ENCODE peak calls at places on chromosomes 7 and 10, in four cellular contexts. B is PC-3, L is HCT116, G is neural progenitor cell. D is an unnamed sample.

GRCh38 chr10:130812381-130813148 is 499.0 kb downstream of the TCERG1L start:
- DNase-seq in B (no peak), L (no peak), G (no peak), D (no peak)

GRCh38 chr7:135775230-135775629 is 26.6 kb upstream of the FAM180A start:
- DNase-seq in B (no peak), L (no peak), G (no peak), D (no peak)

GRCh38 chr7:117816727-117817126 is 56.5 kb downstream of the CTTNBP2 start:
- DNase-seq in B (peak; percentile 31), L (no peak), G (no peak), D (no peak)

GRCh38 chr7:65441010-65441409 is 67.4 kb downstream of the ZNF92 start:
- DNase-seq in B (peak; percentile 89), L (no peak), G (no peak), D (no peak)

GRCh38 chr10:8874972-8875371 is 820.5 kb downstream of the GATA3 start:
- DNase-seq in B (peak; percentile 10), L (no peak), G (no peak), D (no peak)

GRCh38 chr10:93821051-93821772 is 63.5 kb downstream of the LGI1 start:
- DNase-seq in B (peak; percentile 63), L (peak; percentile 36), G (peak; percentile 27), D (peak; percentile 36)

GRCh38 chr10:97408496-97408992 is 7.4 kb upstream of the RRP12 start:
- DNase-seq in B (peak; percentile 64), L (no peak), G (no peak), D (no peak)

GRCh38 chr10:95260397-95260881 is 30.4 kb downstream of the PDLIM1 start:
- DNase-seq in B (peak; percentile 66), L (no peak), G (no peak), D (peak; percentile 83)

GRCh38 chr7:44305564-44306507 is 19.6 kb downstream of the CAMK2B start:
- DNase-seq in B (no peak), L (no peak), G (no peak), D (peak; percentile 1)

GRCh38 chr10:131178956-131179355 is 132.6 kb downstream of the TCERG1L start:
- DNase-seq in B (no peak), L (no peak), G (no peak), D (no peak)

GRCh38 chr7:151550601-151551286 is 31.0 kb upstream of the RHEB start:
- DNase-seq in B (peak; percentile 59), L (no peak), G (no peak), D (peak; percentile 48)

GRCh38 chr7:20506175-20506574 is 109.3 kb upstream of the ABCB5 start:
- DNase-seq in B (no peak), L (no peak), G (no peak), D (no peak)

GRCh38 chr7:140333209-140333608 is 65.1 kb downstream of the SLC37A3 start:
- DNase-seq in B (no peak), L (no peak), G (no peak), D (no peak)

GRCh38 chr10:526651-527312 is 162.7 kb downstream of the DIP2C start:
- DNase-seq in B (no peak), L (no peak), G (peak; percentile 53), D (no peak)

GRCh38 chr7:140876519-140877248 is 48.0 kb downstream of the BRAF start:
- DNase-seq in B (peak; percentile 75), L (no peak), G (no peak), D (no peak)

GRCh38 chr10:119308089-119308488 is 100.7 kb downstream of the GRK5 start:
- DNase-seq in B (no peak), L (no peak), G (no peak), D (no peak)

GRCh38 chr7:137923380-137923779 is 76.6 kb upstream of the DGKI start:
- DNase-seq in B (peak; percentile 67), L (no peak), G (no peak), D (no peak)

GRCh38 chr7:98021588-98022351 is 31.8 kb upstream of the OCM2 start:
- DNase-seq in B (peak; percentile 77), L (peak; percentile 39), G (peak; percentile 84), D (peak; percentile 85)

GRCh38 chr7:66748127-66748511 is 7.6 kb downstream of the RABGEF1 start:
- DNase-seq in B (no peak), L (no peak), G (no peak), D (no peak)

GRCh38 chr7:34544621-34545020 is 113.4 kb upstream of the NPSR1 start:
- DNase-seq in B (no peak), L (no peak), G (no peak), D (no peak)

GRCh38 chr7:92635538-92635937 is 45.3 kb upstream of the FAM133B start:
- DNase-seq in B (no peak), L (no peak), G (no peak), D (no peak)

GRCh38 chr7:144738708-144739314 is 97.0 kb downstream of the TPK1 start:
- DNase-seq in B (peak; percentile 52), L (peak; percentile 18), G (peak; percentile 38), D (peak; percentile 43)

GRCh38 chr10:44516941-44517340 is 132.0 kb upstream of the CXCL12 start:
- DNase-seq in B (no peak), L (no peak), G (no peak), D (no peak)

GRCh38 chr7:56495165-56495564 is 378.9 kb upstream of the NUPR2 start:
- DNase-seq in B (no peak), L (no peak), G (no peak), D (no peak)

GRCh38 chr7:69564454-69565417 is 33.5 kb upstream of the AUTS2 start:
- DNase-seq in B (no peak), L (no peak), G (no peak), D (peak; percentile 82)

GRCh38 chr7:95246935-95247370 is 77.4 kb downstream of the PON1 start:
- DNase-seq in B (peak; percentile 73), L (peak; percentile 54), G (peak; percentile 88), D (peak; percentile 86)

GRCh38 chr10:104216631-104217030 is 15.5 kb downstream of the CFAP43 start:
- DNase-seq in B (no peak), L (no peak), G (no peak), D (no peak)

GRCh38 chr7:135420786-135421185 is 89.1 kb downstream of the CNOT4 start:
- DNase-seq in B (peak; percentile 12), L (no peak), G (no peak), D (no peak)

GRCh38 chr7:148991536-148991935 is 36.8 kb downstream of the PDIA4 start:
- DNase-seq in B (peak; percentile 39), L (no peak), G (no peak), D (no peak)

GRCh38 chr7:93906267-93906666 is at the start of gene GNGT1:
- DNase-seq in B (no peak), L (no peak), G (no peak), D (no peak)

GRCh38 chr7:94057955-94058354 is 53.8 kb upstream of the BET1 start:
- DNase-seq in B (no peak), L (no peak), G (no peak), D (no peak)

GRCh38 chr10:34908472-34908871 is 93.4 kb upstream of the PARD3 start:
- DNase-seq in B (no peak), L (no peak), G (no peak), D (peak; percentile 28)

GRCh38 chr10:4260483-4260882 is 475.5 kb upstream of the KLF6 start:
- DNase-seq in B (peak; percentile 16), L (no peak), G (no peak), D (peak; percentile 23)

GRCh38 chr7:325811-326210 is 35.8 kb downstream of the FOXL3 start:
- DNase-seq in B (no peak), L (no peak), G (no peak), D (no peak)

GRCh38 chr7:82722946-82723345 is 279.4 kb upstream of the CACNA2D1 start:
- DNase-seq in B (no peak), L (no peak), G (no peak), D (no peak)

GRCh38 chr7:130371059-130371458 is 9.2 kb upstream of the CPA1 start:
- DNase-seq in B (no peak), L (no peak), G (no peak), D (no peak)

GRCh38 chr10:129888784-129889616 is 75.1 kb downstream of the EBF3 start:
- DNase-seq in B (peak; percentile 16), L (no peak), G (peak; percentile 80), D (peak; percentile 59)

GRCh38 chr7:6170571-6171531 is 101.6 kb downstream of the CYTH3 start:
- DNase-seq in B (no peak), L (no peak), G (no peak), D (no peak)

GRCh38 chr10:3069876-3070275 is 2.5 kb downstream of the PFKP start:
- DNase-seq in B (no peak), L (no peak), G (no peak), D (no peak)

GRCh38 chr7:150943453-150943814 is 34.7 kb downstream of the KCNH2 start:
- DNase-seq in B (no peak), L (no peak), G (no peak), D (no peak)

GRCh38 chr10:114103286-114103685 is 59.6 kb downstream of the ADRB1 start:
- DNase-seq in B (peak; percentile 64), L (peak; percentile 58), G (peak; percentile 42), D (peak; percentile 69)
- TF ChIP-seq EZH2 in B (no peak), L (no peak), G (no peak), D (no peak)

DNA sequence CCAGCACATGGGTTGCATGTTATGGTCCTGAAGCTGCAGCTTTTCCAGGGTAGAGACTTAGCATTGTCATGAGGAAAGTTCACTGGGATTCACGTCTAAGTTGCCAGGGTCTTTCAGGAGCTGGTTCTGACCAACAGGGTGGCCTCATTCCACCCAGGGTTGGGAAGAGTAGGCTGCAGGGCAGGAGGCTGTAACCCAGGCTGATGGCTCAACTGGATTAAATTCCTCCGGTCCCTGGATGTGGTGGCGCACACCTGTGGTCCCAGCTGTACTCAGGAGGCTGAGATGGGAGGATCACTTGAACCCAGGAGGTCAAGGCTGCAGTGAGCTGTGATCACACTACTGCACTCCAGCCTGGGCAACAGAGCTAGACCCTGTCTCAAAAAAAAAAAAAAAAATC is 44.2 kb downstream of the ASB13 start:
- DNase-seq in B (no peak), L (no peak), G (no peak), D (no peak)
- TF ChIP-seq EZH2phosphoT487 in B (no peak), L (no peak), G (no peak), D (no peak)

GRCh38 chr7:113085781-113086390 is 741 bp downstream of the GPR85 start:
- DNase-seq in B (no peak), L (no peak), G (peak; percentile 17), D (no peak)
- TF ChIP-seq EZH2 in B (no peak), L (no peak), G (no peak), D (no peak)

DNA sequence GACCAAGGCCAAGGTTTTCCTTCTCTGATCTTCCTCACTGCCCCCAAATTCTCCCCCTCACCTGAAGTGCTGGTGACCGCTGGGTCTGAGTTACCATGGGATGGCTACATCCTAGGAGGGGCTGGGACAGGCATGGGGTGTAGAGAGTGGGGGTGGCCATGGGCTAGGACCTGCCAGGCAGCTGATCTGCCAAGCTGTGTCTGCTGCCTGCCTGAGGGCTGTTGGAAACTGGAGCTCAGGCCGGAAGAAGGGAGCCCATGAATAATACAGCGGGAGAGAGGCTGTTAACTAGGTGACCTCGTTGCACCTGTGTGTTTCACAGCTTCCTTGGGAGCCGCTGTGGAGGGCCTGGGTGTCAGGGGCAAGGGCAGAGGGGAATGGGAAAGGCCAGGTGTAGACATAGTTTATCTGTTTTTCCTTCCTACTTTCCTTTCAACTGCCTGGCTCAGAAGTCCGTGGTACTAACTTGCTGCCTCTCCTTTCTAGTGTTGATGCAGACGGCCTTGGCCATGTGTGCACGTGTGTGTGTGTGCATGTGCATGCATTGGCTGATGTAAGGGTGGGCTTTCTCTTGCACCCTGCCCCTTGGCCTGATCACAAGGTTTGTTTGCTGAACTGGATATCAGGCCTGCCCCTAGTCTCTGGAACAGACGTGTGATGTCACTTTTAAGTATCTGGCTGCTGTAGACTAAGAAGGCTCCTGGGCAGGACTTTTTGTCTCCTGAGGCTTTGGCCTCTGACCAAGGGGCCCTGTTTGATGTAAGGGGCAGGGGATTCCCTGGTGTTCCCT is 11.9 kb downstream of the CDH23 start:
- DNase-seq in B (no peak), L (no peak), G (no peak), D (no peak)
- TF ChIP-seq EZH2phosphoT487 in B (no peak), L (no peak), G (no peak), D (no peak)

GRCh38 chr10:5977471-5978370 is at the start of gene IL15RA:
- DNase-seq in B (peak; percentile 77), L (peak; percentile 39), G (peak; percentile 62), D (peak; percentile 75)
- TF ChIP-seq EZH2 in B (no peak), L (no peak), G (peak; percentile 89), D (peak; percentile 62)